ENCODE peak calls at places on chromosomes 5 and 9, in nine cellular contexts. Z is HL-60; N is stomach; J is sigmoid colon; G is CD8-positive, alpha-beta T cell; M is fibroblast of the aortic adventitia; P is spleen; S is adipocyte; Y is CD8-positive, alpha-beta memory T cell. K is an unnamed sample.

GRCh38 chr5:87300176-87300575 is 32.5 kb downstream of the RASA1 start:
- DNase-seq in Z (no peak), M (no peak), G (no peak), N (no peak), P (no peak), Y (no peak), S (no peak), J (no peak), K (no peak)

GRCh38 chr9:123954921-123955320 is 25.0 kb upstream of the DENND1A start:
- DNase-seq in Y (no peak), N (no peak), G (no peak), J (no peak), M (peak; percentile 44), S (peak; percentile 75), Z (no peak), P (no peak), K (no peak)

GRCh38 chr9:128392302-128393152 is 21.4 kb downstream of the URM1 start:
- DNase-seq in Y (no peak), Z (no peak), J (no peak), N (no peak), P (no peak), M (no peak), G (no peak), S (no peak), K (no peak)

GRCh38 chr5:61866930-61867329 is 439.1 kb upstream of the KIF2A start:
- DNase-seq in G (no peak), Z (peak; percentile 1), S (peak; percentile 1), M (peak; percentile 46), P (no peak), N (no peak), J (no peak), Y (no peak), K (no peak)

GRCh38 chr9:93136693-93137092 is 2.6 kb upstream of the NINJ1 start:
- DNase-seq in S (no peak), Y (no peak), N (no peak), J (no peak), M (no peak), Z (no peak), P (peak; percentile 73), G (no peak), K (no peak)

GRCh38 chr5:5339257-5339656 is 83.2 kb upstream of the ICE1 start:
- DNase-seq in S (no peak), G (no peak), J (no peak), Y (no peak), P (no peak), N (no peak), Z (no peak), M (no peak), K (no peak)

GRCh38 chr5:131096774-131097695 is 68.0 kb downstream of the HINT1 start:
- DNase-seq in M (no peak), P (no peak), G (no peak), J (no peak), Y (no peak), S (peak; percentile 9), Z (no peak), N (no peak), K (no peak)

GRCh38 chr9:137787376-137787775 is 90.2 kb upstream of the CACNA1B start:
- DNase-seq in Y (no peak), N (no peak), G (no peak), Z (no peak), P (no peak), S (no peak), M (no peak), J (peak; percentile 6), K (no peak)

GRCh38 chr9:79537838-79538237 is 33.9 kb upstream of the TLE4 start:
- DNase-seq in S (no peak), J (no peak), M (no peak), Z (no peak), N (no peak), G (no peak), P (no peak), Y (no peak), K (no peak)

GRCh38 chr5:177049285-177049684 is 26.8 kb downstream of the ZNF346 start:
- DNase-seq in M (no peak), J (no peak), N (no peak), S (no peak), Y (no peak), Z (no peak), P (no peak), G (no peak), K (no peak)

GRCh38 chr5:163696270-163696887 is 191.0 kb downstream of the MAT2B start:
- DNase-seq in Y (no peak), J (no peak), P (no peak), Z (peak; percentile 55), M (peak; percentile 90), S (peak; percentile 83), N (no peak), G (no peak), K (no peak)
- H3K4me3 ChIP-seq in Y (no peak overlapping the region), J (no peak overlapping the region), P (no peak overlapping the region), Z (no peak overlapping the region), M (no peak overlapping the region), S (no peak overlapping the region), N (no peak overlapping the region), G (no peak overlapping the region), K (no peak overlapping the region)

GRCh38 chr5:159106193-159106568 is 6.5 kb upstream of the EBF1 start:
- DNase-seq in J (no peak), Y (no peak), P (peak; percentile 73), N (no peak), G (no peak), S (no peak), Z (no peak), M (no peak), K (peak; percentile 37)
- H3K4me3 ChIP-seq in J (peak overlapping the region; percentile 30), Y (peak overlapping the region; percentile 44), P (peak overlapping the region; percentile 36), N (peak overlapping the region; percentile 39), G (peak overlapping the region; percentile 44), S (peak overlapping the region; percentile 75), Z (no peak overlapping the region), M (peak overlapping the region; percentile 60), K (peak overlapping the region; percentile 22)

DNA sequence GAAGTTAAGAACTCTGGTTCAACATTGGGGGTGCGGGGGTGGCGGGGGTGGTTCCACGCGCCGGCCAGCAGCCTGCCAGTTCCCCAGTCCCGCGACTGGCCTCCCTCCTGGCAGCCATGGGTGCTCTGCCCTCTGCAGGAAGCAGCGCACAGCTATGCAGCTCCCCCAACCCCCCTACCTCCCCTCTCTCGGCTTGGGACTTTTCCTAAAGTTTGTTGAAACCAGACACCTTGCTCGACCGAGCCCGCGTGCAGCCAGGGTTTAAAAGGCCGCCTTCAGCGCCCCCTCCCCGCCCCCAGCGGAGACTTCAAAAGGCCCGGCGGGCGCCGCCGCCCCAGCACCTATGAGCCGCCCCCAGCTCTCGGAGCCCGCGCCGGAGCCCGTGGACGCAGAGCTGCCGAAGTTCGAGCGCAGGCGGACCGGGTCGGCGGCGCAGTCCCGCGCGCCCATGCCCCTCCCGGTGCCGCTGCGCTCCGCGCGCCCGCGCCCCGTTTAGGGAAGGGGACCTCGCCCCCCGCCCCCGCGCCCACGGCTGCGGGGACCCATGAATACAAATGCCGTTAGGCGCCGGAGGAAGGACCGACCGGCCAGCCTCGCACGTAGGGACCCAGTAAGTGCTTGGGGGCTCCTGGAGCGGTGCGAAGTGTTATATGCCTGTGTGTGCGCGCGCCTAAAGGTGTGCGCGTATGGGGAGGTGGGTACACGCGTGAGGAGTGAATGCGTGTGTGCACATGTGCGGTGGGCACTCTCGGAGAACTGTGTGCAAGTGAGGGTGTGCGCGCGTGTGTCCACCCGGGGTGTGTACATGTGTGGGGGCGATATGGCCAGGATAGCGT is 1.4 kb upstream of the COL27A1 start:
- DNase-seq in M (no peak), Y (no peak), Z (no peak), S (peak; percentile 67), P (no peak), G (no peak), N (peak; percentile 33), J (no peak), K (no peak)
- H3K4me3 ChIP-seq in M (peak overlapping the region; percentile 17), Y (no peak overlapping the region), Z (no peak overlapping the region), S (peak overlapping the region; percentile 62), P (no peak overlapping the region), G (peak overlapping the region; percentile 45), N (peak overlapping the region; percentile 71), J (peak overlapping the region; percentile 26), K (peak overlapping the region; percentile 24)

DNA sequence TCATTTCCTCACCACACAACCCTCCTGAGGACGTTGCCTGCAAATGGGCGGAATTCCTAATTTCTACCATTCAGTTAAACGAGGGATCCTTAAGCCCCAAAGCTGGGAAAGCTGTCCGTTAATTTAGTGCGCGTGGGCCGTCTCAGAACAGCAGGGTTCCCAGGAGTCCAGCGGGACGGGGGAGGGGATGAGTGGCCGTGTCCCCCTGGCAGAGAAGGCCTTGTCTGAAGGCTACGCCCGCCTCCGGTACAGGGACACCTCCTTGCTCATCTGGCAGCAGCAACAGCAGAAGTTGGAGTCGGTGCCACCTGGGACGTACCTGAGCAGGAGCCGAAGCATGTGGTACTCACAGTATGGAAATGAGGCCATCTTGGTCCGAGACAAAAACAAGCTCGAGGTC is 1.3 kb downstream of the BRD3OS start:
- DNase-seq in S (no peak), J (peak; percentile 73), Y (no peak), Z (no peak), N (no peak), M (no peak), G (no peak), P (peak; percentile 84), K (peak; percentile 37)
- H3K4me3 ChIP-seq in S (peak overlapping the region; percentile 83), J (no peak overlapping the region), Y (no peak overlapping the region), Z (no peak overlapping the region), N (peak overlapping the region; percentile 100), M (peak overlapping the region; percentile 91), G (peak overlapping the region; percentile 92), P (no peak overlapping the region), K (no peak overlapping the region)

GRCh38 chr9:112366591-112366990 is 13.3 kb upstream of the HSDL2 start:
- DNase-seq in G (no peak), Z (no peak), N (no peak), Y (no peak), J (no peak), S (no peak), M (no peak), P (no peak), K (no peak)
- H3K4me3 ChIP-seq in G (no peak overlapping the region), Z (no peak overlapping the region), N (no peak overlapping the region), Y (no peak overlapping the region), J (no peak overlapping the region), S (no peak overlapping the region), M (no peak overlapping the region), P (no peak overlapping the region), K (no peak overlapping the region)

K was measured in uterus.